ENCODE peak calls at places on chromosomes 7 and 10, in seven cellular contexts. A is hepatocyte, Z is left ventricle myocardium inferior, N is stomach, I is upper lobe of left lung, J is cardiac muscle cell, P is tibial artery. H is an unnamed sample. For H3K4me1, the result is how much of the 10 kb centered on the place peaks cover.

GRCh38 chr7:110204527-110204926 is 886.4 kb upstream of the LRRN3 start:
- DNase-seq in A (peak), Z (no peak), N (no peak), I (no peak), J (no peak), P (no peak), H (no peak)

GRCh38 chr7:5850944-5851343 is 29.7 kb upstream of the OCM start:
- DNase-seq in A (no peak), Z (no peak), N (no peak), I (no peak), J (no peak), P (no peak), H (no peak)

GRCh38 chr10:1605999-1606940 is 131.1 kb downstream of the ADARB2 start:
- DNase-seq in A (no peak), Z (no peak), N (no peak), I (no peak), J (no peak), P (no peak), H (no peak)

GRCh38 chr10:69516548-69517195 is 56.5 kb downstream of the NEUROG3 start:
- DNase-seq in A (no peak), Z (no peak), N (no peak), I (no peak), J (no peak), P (peak), H (no peak)

GRCh38 chr7:2785071-2785500 is 59.0 kb downstream of the GNA12 start:
- DNase-seq in A (no peak), Z (no peak), N (no peak), I (no peak), J (peak), P (no peak), H (no peak)

GRCh38 chr10:31030216-31030615 is 1.4 kb downstream of the ZNF438 start:
- DNase-seq in A (peak), Z (no peak), N (no peak), I (no peak), J (no peak), P (no peak), H (peak)

GRCh38 chr7:11616466-11616865 is 215.5 kb downstream of the THSD7A start:
- DNase-seq in A (no peak), Z (no peak), N (no peak), I (no peak), J (no peak), P (no peak), H (no peak)

GRCh38 chr7:106841896-106842390 is 23.1 kb upstream of the PIK3CG start:
- DNase-seq in A (no peak), Z (no peak), N (no peak), I (no peak), J (no peak), P (no peak), H (no peak)

GRCh38 chr7:140638311-140638791 is 2.3 kb downstream of the DENND2A start:
- DNase-seq in A (peak), Z (no peak), N (no peak), I (no peak), J (peak), P (peak), H (peak)

GRCh38 chr7:76513817-76514799 is 3.8 kb downstream of the UPK3B start:
- DNase-seq in A (peak), Z (no peak), N (no peak), I (no peak), J (no peak), P (peak), H (no peak)

GRCh38 chr10:3260066-3260834 is 87.7 kb upstream of the PITRM1 start:
- DNase-seq in A (no peak), Z (no peak), N (no peak), I (no peak), J (no peak), P (no peak), H (no peak)

GRCh38 chr7:45689011-45689796 is 115.0 kb downstream of the ADCY1 start:
- DNase-seq in A (no peak), Z (no peak), N (no peak), I (no peak), J (peak), P (peak), H (no peak)

GRCh38 chr10:97531401-97531985 is 32.8 kb downstream of the UBTD1 start:
- DNase-seq in A (no peak), Z (no peak), N (no peak), I (no peak), J (peak), P (no peak), H (no peak)

GRCh38 chr10:69801434-69802315 is at the start of gene COL13A1:
- DNase-seq in A (peak), Z (peak), N (no peak), I (peak), J (peak), P (peak), H (peak)

GRCh38 chr10:119940487-119940886 is 48.0 kb downstream of the SEC23IP start:
- DNase-seq in A (no peak), Z (no peak), N (no peak), I (no peak), J (peak), P (no peak), H (no peak)

GRCh38 chr10:77267703-77268630 is 369.6 kb downstream of the KCNMA1 start:
- DNase-seq in A (no peak), Z (no peak), N (no peak), I (no peak), J (no peak), P (no peak), H (no peak)

GRCh38 chr7:16587129-16587528 is 58.4 kb downstream of the ANKMY2 start:
- DNase-seq in A (no peak), Z (no peak), N (no peak), I (no peak), J (no peak), P (no peak), H (no peak)

GRCh38 chr10:106395061-106395749 is 769.3 kb downstream of the SORCS1 start:
- DNase-seq in A (no peak), Z (no peak), N (no peak), I (no peak), J (peak), P (no peak), H (no peak)

GRCh38 chr7:99456288-99456687 is 9.7 kb downstream of the ATP5MF start:
- DNase-seq in A (no peak), Z (no peak), N (no peak), I (no peak), J (no peak), P (no peak), H (no peak)

GRCh38 chr7:71612892-71613291 is 480.9 kb downstream of the GALNT17 start:
- DNase-seq in A (no peak), Z (peak), N (no peak), I (no peak), J (no peak), P (no peak), H (no peak)

GRCh38 chr7:140433396-140433795 is 29.5 kb downstream of the RAB19 start:
- DNase-seq in A (no peak), Z (no peak), N (no peak), I (no peak), J (no peak), P (no peak), H (no peak)

GRCh38 chr10:113576853-113577252 is 24.0 kb downstream of the HABP2 start:
- DNase-seq in A (peak), Z (no peak), N (no peak), I (no peak), J (peak), P (no peak), H (no peak)

GRCh38 chr7:129947701-129948100 is 5.1 kb downstream of the UBE2H start:
- DNase-seq in A (no peak), Z (no peak), N (no peak), I (peak), J (peak), P (peak), H (no peak)

GRCh38 chr7:70006411-70006920 is 408.2 kb downstream of the AUTS2 start:
- DNase-seq in A (peak), Z (no peak), N (no peak), I (no peak), J (peak), P (no peak), H (no peak)

GRCh38 chr10:73263948-73264347 is 11.5 kb upstream of the MRPS16 start:
- DNase-seq in A (peak), Z (no peak), N (no peak), I (no peak), J (peak), P (no peak), H (no peak)

GRCh38 chr10:34121974-34122282 is 693.2 kb downstream of the PARD3 start:
- DNase-seq in A (no peak), Z (no peak), N (no peak), I (no peak), J (peak), P (no peak), H (no peak)

GRCh38 chr7:134104166-134104565 is 23.0 kb upstream of the LRGUK start:
- DNase-seq in A (no peak), Z (no peak), N (no peak), I (no peak), J (no peak), P (no peak), H (no peak)

GRCh38 chr7:40827217-40828085 is 692.6 kb downstream of the SUGCT start:
- DNase-seq in A (peak), Z (no peak), N (no peak), I (no peak), J (no peak), P (peak), H (no peak)

GRCh38 chr10:46254007-46254383 is 32.8 kb upstream of the ANTXRL start:
- DNase-seq in A (no peak), Z (no peak), N (peak), I (peak), J (no peak), P (no peak), H (no peak)

GRCh38 chr7:109387530-109387929 is 817.9 kb downstream of the DNAJB9 start:
- DNase-seq in A (no peak), Z (no peak), N (no peak), I (no peak), J (no peak), P (no peak), H (no peak)

GRCh38 chr7:51316666-51317581 is at the start of gene COBL:
- DNase-seq in A (peak), Z (peak), N (peak), I (peak), J (no peak), P (no peak), H (peak)

GRCh38 chr7:100801833-100802568 is 25.3 kb downstream of the EPHB4 start:
- DNase-seq in A (peak), Z (peak), N (peak), I (peak), J (peak), P (no peak), H (no peak)

GRCh38 chr7:151393031-151393977 is 16.5 kb downstream of the WDR86 start:
- DNase-seq in A (no peak), Z (peak), N (no peak), I (no peak), J (no peak), P (no peak), H (no peak)

GRCh38 chr7:149670288-149670687 is 103.1 kb downstream of the ZNF467 start:
- DNase-seq in A (peak), Z (peak), N (peak), I (no peak), J (peak), P (no peak), H (peak)

GRCh38 chr7:50068850-50069551 is 24.0 kb downstream of the ZPBP start:
- DNase-seq in A (peak), Z (no peak), N (peak), I (peak), J (peak), P (no peak), H (no peak)

GRCh38 chr7:90951986-90952648 is 312.1 kb upstream of the FZD1 start:
- DNase-seq in A (no peak), Z (no peak), N (no peak), I (no peak), J (no peak), P (no peak), H (no peak)

GRCh38 chr10:34528320-34528719 is 286.8 kb downstream of the PARD3 start:
- DNase-seq in A (peak), Z (no peak), N (no peak), I (peak), J (peak), P (no peak), H (no peak)

GRCh38 chr7:103613655-103614642 is 167.9 kb upstream of the SLC26A5 start:
- DNase-seq in A (peak), Z (no peak), N (no peak), I (no peak), J (peak), P (no peak), H (no peak)

GRCh38 chr7:143375298-143376034 is 5.7 kb upstream of the ZYX start:
- DNase-seq in A (no peak), Z (no peak), N (no peak), I (peak), J (peak), P (no peak), H (no peak)

GRCh38 chr7:139046143-139046542 is 10.3 kb upstream of the ZC3HAV1L start:
- DNase-seq in A (no peak), Z (no peak), N (no peak), I (no peak), J (no peak), P (no peak), H (no peak)

GRCh38 chr7:37690206-37690605 is 6.6 kb downstream of the GPR141 start:
- DNase-seq in A (no peak), Z (no peak), N (no peak), I (peak), J (no peak), P (no peak), H (no peak)

GRCh38 chr7:37698782-37699181 is 15.2 kb downstream of the GPR141 start:
- DNase-seq in A (no peak), Z (no peak), N (no peak), I (no peak), J (no peak), P (no peak), H (no peak)

GRCh38 chr7:37698271-37698670 is 14.7 kb downstream of the GPR141 start:
- DNase-seq in A (peak), Z (no peak), N (no peak), I (no peak), J (no peak), P (no peak), H (no peak)

DNA sequence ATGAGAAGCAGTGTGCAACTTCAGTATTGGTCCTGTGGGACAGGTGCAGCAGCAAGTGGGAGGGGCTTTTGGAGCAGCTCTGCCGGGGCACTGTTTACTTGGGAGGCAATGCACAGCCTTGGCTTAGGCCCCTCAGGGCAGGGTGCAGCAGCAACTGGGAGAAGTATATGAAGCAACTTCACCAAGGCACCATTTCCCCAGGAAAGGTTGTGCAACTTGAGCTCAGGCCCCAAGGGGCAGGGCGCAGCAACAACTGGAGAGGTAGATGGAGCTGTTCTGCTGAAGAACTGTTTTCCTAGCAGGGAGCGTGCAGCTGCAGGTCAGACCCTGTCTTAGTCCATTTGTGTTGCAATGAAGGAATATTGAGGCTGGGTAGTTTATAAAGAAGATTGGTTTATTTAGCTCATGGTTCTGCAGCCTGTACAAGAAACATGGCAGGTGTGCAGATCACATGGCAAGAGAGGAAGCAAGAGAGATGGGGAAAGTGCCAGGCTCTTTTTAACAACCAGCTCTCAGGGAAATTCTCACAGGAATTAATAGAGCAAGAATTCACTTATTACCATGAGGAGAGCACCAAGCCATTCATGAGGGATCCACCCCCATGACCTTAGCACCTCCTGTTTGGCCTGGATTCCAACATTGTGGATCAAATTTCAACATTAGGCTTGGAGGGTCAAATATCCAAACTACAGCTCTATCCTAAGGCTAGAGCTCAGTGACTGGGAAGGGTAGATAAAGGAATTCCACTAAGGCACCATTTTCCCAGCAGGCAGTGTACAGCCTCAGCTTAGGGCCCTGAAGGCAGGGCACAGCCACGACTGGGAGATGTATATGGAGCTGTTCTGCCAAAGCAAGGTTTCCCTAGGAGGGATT is 10.9 kb downstream of the GPR141 start:
- DNase-seq in A (peak), Z (peak), N (no peak), I (peak), J (no peak), P (peak), H (peak)
- H3K4me1 ChIP-seq in A (under half), Z (under half), N (under half), I (under half), J (under half), P (under half), H (under half)

GRCh38 chr10:72250666-72251065 is 23.1 kb upstream of the DDIT4 start:
- DNase-seq in A (peak), Z (peak), N (peak), I (peak), J (peak), P (peak), H (peak)
- H3K4me1 ChIP-seq in A (half or more), Z (half or more), N (half or more), I (half or more), J (under half), P (half or more), H (half or more)

DNA sequence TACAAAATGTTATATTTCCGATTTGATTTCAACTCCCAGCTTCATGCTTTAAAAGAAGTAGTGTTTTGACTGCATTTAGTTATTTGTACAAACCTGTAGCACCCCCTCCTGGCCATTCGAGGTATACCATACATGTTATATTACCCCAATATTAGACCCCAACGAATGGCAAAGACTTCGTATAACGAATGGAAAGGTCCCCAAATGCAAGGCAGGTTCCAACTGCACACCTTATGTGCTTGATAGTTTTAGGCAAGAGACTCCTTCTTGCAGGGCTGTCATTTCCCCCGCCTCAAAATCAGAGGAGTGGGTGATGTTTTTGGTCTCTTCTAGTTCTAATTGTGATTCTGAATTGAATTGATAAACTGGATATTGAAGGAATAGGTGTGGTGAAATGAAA is 101.1 kb upstream of the TARP start:
- DNase-seq in A (peak), Z (no peak), N (no peak), I (no peak), J (peak), P (no peak), H (no peak)
- H3K4me1 ChIP-seq in A (under half), Z (under half), N (under half), I (under half), J (under half), P (under half), H (under half)

DNA sequence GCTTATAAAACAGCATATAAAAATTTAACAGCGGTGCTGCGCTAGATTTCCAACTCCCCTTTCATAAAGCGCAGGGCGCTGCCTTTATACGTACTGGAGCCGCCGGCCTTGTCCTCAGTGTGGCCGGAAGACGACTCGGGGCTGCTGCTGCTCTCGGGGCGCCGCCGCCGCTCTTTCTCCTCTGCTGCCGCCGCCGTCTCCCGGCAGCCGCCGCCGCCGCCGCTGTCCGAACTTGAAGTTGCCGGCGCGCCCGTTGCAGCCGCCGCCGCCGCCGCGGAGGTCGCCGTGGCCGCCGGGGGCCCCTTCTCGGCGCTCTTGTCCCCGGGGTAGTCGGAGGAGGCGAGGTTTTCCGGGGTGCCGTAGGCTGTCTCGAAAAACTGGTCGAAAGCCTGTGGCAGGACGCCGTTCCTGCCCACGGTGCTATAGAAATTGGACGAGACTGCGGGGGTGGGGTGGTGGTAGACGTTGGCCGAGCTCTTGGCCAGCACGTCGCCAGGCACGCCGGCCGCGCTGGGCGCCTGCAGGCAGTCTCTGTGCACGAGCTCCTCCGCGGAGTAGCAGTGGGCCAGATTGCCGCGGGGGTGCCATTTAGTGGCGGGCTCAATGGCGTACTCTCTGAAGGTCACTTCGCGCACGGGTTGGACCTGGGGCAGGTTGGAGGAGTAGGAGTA is 555 bp downstream of the HOXA11 start:
- DNase-seq in A (no peak), Z (no peak), N (peak), I (no peak), J (no peak), P (peak), H (peak)
- H3K4me1 ChIP-seq in A (under half), Z (half or more), N (half or more), I (under half), J (under half), P (under half), H (under half)